ENCODE peak calls at places on chromosomes 5 and 9, in seven cellular contexts. R is stimulated activated CD8-positive, alpha-beta memory T cell treated with anti-CD3 and anti-CD28 coated beads, Interleukin-2, amount 100 ng/mL, for 1 hour; T is activated T-helper 1 cell treated with Interleukin-2 at 50 U/mL for 16 hours; D is NCI-H460; F is sigmoid colon; C is caudate nucleus; M is D721Med. V is an unnamed sample.

GRCh38 chr5:10562202-10563131 is 1.4 kb upstream of the ANKRD33B start:
- DNase-seq in C (no peak), R (no peak), D (no peak), F (peak; percentile 56), M (no peak), T (no peak), V (no peak)

GRCh38 chr5:177426566-177427210 is at the start of gene GRK6:
- DNase-seq in F (peak; percentile 81), T (peak; percentile 65), R (peak; percentile 39), D (no peak), C (no peak), M (peak; percentile 99), V (no peak)

GRCh38 chr9:9790216-9790872 is 822.5 kb downstream of the PTPRD start:
- DNase-seq in R (no peak), M (no peak), C (no peak), D (peak; percentile 46), T (no peak), F (no peak), V (no peak)

GRCh38 chr5:156475831-156476551 is 149.0 kb downstream of the SGCD start:
- DNase-seq in R (no peak), C (no peak), F (peak; percentile 84), M (no peak), T (no peak), D (peak; percentile 35), V (no peak)

GRCh38 chr9:120563044-120563443 is 16.9 kb downstream of the CDK5RAP2 start:
- DNase-seq in T (no peak), D (peak; percentile 21), C (no peak), M (no peak), R (no peak), F (no peak), V (no peak)

GRCh38 chr5:87360132-87360531 is 52.6 kb downstream of the CCNH start:
- DNase-seq in R (no peak), T (no peak), M (no peak), C (no peak), D (no peak), F (no peak), V (no peak)

GRCh38 chr9:7148243-7148765 is 390.5 kb downstream of the KDM4C start:
- DNase-seq in D (no peak), M (no peak), C (no peak), R (no peak), F (no peak), T (no peak), V (no peak)

GRCh38 chr5:141681695-141682641 is at the start of gene ARAP3:
- DNase-seq in D (peak; percentile 55), T (no peak), C (no peak), F (peak; percentile 90), R (peak; percentile 16), M (no peak), V (peak; percentile 63)

GRCh38 chr5:109743041-109743531 is 53.4 kb downstream of the MAN2A1 start:
- DNase-seq in M (no peak), R (no peak), T (no peak), F (no peak), D (peak; percentile 43), C (no peak), V (no peak)

GRCh38 chr5:177319913-177320588 is 8.4 kb upstream of the MXD3 start:
- DNase-seq in M (no peak), T (no peak), F (no peak), C (no peak), D (no peak), R (no peak), V (no peak)

GRCh38 chr5:175893466-175893865 is 22.1 kb downstream of the CPLX2 start:
- DNase-seq in F (peak; percentile 44), R (no peak), C (no peak), D (no peak), T (no peak), M (no peak), V (no peak)

GRCh38 chr9:27407966-27408365 is 111.0 kb upstream of the EQTN start:
- DNase-seq in R (no peak), T (no peak), F (no peak), C (no peak), D (no peak), M (no peak), V (no peak)

GRCh38 chr5:114418546-114419388 is 56.9 kb downstream of the KCNN2 start:
- DNase-seq in D (no peak), C (no peak), M (no peak), R (no peak), T (no peak), F (no peak), V (no peak)

GRCh38 chr5:137735531-137736284 is at the start of gene KLHL3:
- DNase-seq in D (no peak), R (no peak), M (no peak), F (no peak), C (no peak), T (no peak), V (no peak)

GRCh38 chr9:95197692-95198271 is 119.7 kb downstream of the FANCC start:
- DNase-seq in R (no peak), T (no peak), C (no peak), M (no peak), D (no peak), F (no peak), V (no peak)

GRCh38 chr9:94805585-94805984 is 79.1 kb downstream of the AOPEP start:
- DNase-seq in R (no peak), C (no peak), D (peak; percentile 89), M (no peak), T (no peak), F (no peak), V (no peak)

GRCh38 chr5:82347213-82347947 is 69.2 kb upstream of the RPS23 start:
- DNase-seq in M (no peak), D (no peak), T (no peak), F (no peak), C (no peak), R (no peak), V (no peak)

V was measured in GOT3.